ENCODE peak calls at places on chromosomes 1 and 21, in seven cellular contexts. Z is aorta; A is mammary epithelial cell; B is K562; Q is CD4-positive, alpha-beta memory T cell; R is hepatocyte; S is SJSA1. D is an unnamed sample.
A peak's percentile ranks its signal among the peaks of the same experiment; 100 is the strongest.

GRCh38 chr1:32962248-32962896 is 2.2 kb downstream of the RNF19B start:
- DNase-seq in Q (no peak), B (no peak), Z (no peak), R (no peak), S (no peak), A (no peak), D (no peak)

GRCh38 chr1:69088556-69088955 is 479.2 kb upstream of the LRRC7 start:
- DNase-seq in B (no peak), R (no peak), A (no peak), Q (no peak), Z (no peak), S (no peak), D (no peak)

GRCh38 chr21:35428489-35428888 is 379.4 kb upstream of the RUNX1 start:
- DNase-seq in S (no peak), R (no peak), Z (no peak), Q (peak; percentile 51), B (no peak), A (no peak), D (peak; percentile 69)

GRCh38 chr1:234932506-234932905 is 196.1 kb downstream of the TOMM20 start:
- DNase-seq in R (no peak), B (no peak), Z (no peak), Q (no peak), A (no peak), S (no peak), D (no peak)

GRCh38 chr1:242739246-242739645 is 214.7 kb upstream of the PLD5 start:
- DNase-seq in S (no peak), A (no peak), Z (no peak), B (no peak), Q (peak; percentile 11), R (no peak), D (no peak)

GRCh38 chr1:61071205-61071830 is 11.0 kb upstream of the NFIA start:
- DNase-seq in R (no peak), S (no peak), A (no peak), Q (no peak), B (no peak), Z (no peak), D (no peak)

GRCh38 chr1:228768345-228768717 is 33.1 kb downstream of the RHOU start:
- DNase-seq in A (no peak), B (no peak), Q (no peak), Z (no peak), R (no peak), S (no peak), D (no peak)

GRCh38 chr1:107704911-107705310 is 260.1 kb downstream of the VAV3 start:
- DNase-seq in Q (no peak), A (peak; percentile 62), R (no peak), B (no peak), S (no peak), Z (no peak), D (no peak)

GRCh38 chr1:113226118-113226517 is 153.1 kb downstream of the LRIG2 start:
- DNase-seq in Z (no peak), S (peak; percentile 66), Q (no peak), B (no peak), A (no peak), R (no peak), D (no peak)

GRCh38 chr1:225733254-225733653 is 44.4 kb upstream of the SRP9 start:
- DNase-seq in B (no peak), S (no peak), A (no peak), R (no peak), Z (no peak), Q (no peak), D (peak; percentile 31)

GRCh38 chr1:150528997-150529396 is 13.4 kb downstream of the FALEC start:
- DNase-seq in Z (peak; percentile 14), Q (no peak), A (peak; percentile 60), R (no peak), B (no peak), S (no peak), D (peak; percentile 91)

GRCh38 chr21:27045281-27045985 is 78.5 kb upstream of the ADAMTS5 start:
- DNase-seq in Z (no peak), B (no peak), A (no peak), Q (no peak), S (no peak), R (no peak), D (no peak)

GRCh38 chr1:71196685-71197084 is 115.8 kb upstream of the ZRANB2 start:
- DNase-seq in S (no peak), R (peak; percentile 22), Q (no peak), Z (no peak), B (no peak), A (peak; percentile 11), D (no peak)

GRCh38 chr1:223363856-223364684 is at the start of gene SUSD4:
- DNase-seq in A (no peak), R (peak; percentile 76), S (no peak), B (peak; percentile 72), Z (peak; percentile 80), Q (peak; percentile 80), D (no peak)

GRCh38 chr1:43853161-43853921 is 80.3 kb upstream of the ARTN start:
- DNase-seq in A (peak; percentile 58), Q (no peak), S (no peak), Z (peak; percentile 81), R (no peak), B (peak; percentile 37), D (no peak)

GRCh38 chr1:173383341-173383740 is 93.8 kb upstream of the PRDX6 start:
- DNase-seq in B (no peak), Q (no peak), R (no peak), S (no peak), A (no peak), Z (no peak), D (peak; percentile 38)

GRCh38 chr1:209655832-209656231 is 3.6 kb upstream of the LAMB3 start:
- DNase-seq in B (no peak), Q (no peak), Z (no peak), A (peak; percentile 99), S (no peak), R (peak; percentile 68), D (no peak)

GRCh38 chr1:210371916-210372315 is 43.2 kb downstream of the HHAT start:
- DNase-seq in A (no peak), B (no peak), Z (no peak), Q (no peak), R (no peak), S (no peak), D (no peak)

GRCh38 chr1:18304151-18304869 is 176.4 kb upstream of the KLHDC7A start:
- DNase-seq in Z (no peak), A (no peak), B (no peak), S (no peak), R (no peak), Q (no peak), D (no peak)

GRCh38 chr1:17330856-17331255 is 22.9 kb downstream of the PADI4 start:
- DNase-seq in B (no peak), A (no peak), R (no peak), Z (peak; percentile 38), S (no peak), Q (no peak), D (no peak)

GRCh38 chr1:180151508-180151907 is 3.2 kb upstream of the QSOX1 start:
- DNase-seq in B (no peak), Z (no peak), A (peak; percentile 72), R (no peak), Q (no peak), S (no peak), D (peak; percentile 81)

GRCh38 chr1:29475256-29475800 is 239.0 kb downstream of the PTPRU start:
- DNase-seq in Q (no peak), B (no peak), S (no peak), R (no peak), A (no peak), Z (peak; percentile 49), D (no peak)

GRCh38 chr21:39347537-39347936 is 1.4 kb downstream of the HMGN1 start:
- DNase-seq in B (peak; percentile 42), R (no peak), Z (no peak), Q (no peak), S (no peak), A (no peak), D (no peak)

GRCh38 chr1:225987491-225988316 is 11.4 kb downstream of the SDE2 start:
- DNase-seq in R (peak; percentile 57), B (peak; percentile 71), A (peak; percentile 30), Q (no peak), Z (no peak), S (no peak), D (peak; percentile 41)

GRCh38 chr1:154626456-154627246 is 18.7 kb upstream of the ADAR start:
- DNase-seq in S (no peak), A (no peak), Q (peak; percentile 38), Z (no peak), B (no peak), R (no peak), D (peak; percentile 52)

GRCh38 chr21:42098957-42099547 is 27.9 kb downstream of the UMODL1 start:
- DNase-seq in Q (no peak), R (no peak), S (no peak), A (no peak), B (no peak), Z (no peak), D (no peak)

GRCh38 chr1:7424352-7424890 is 346.7 kb upstream of the VAMP3 start:
- DNase-seq in S (no peak), B (no peak), Q (no peak), A (no peak), R (no peak), Z (peak; percentile 61), D (no peak)

GRCh38 chr1:193213998-193214397 is 27.6 kb upstream of the B3GALT2 start:
- DNase-seq in Z (no peak), R (no peak), A (no peak), Q (no peak), S (no peak), B (no peak), D (no peak)

GRCh38 chr1:24599265-24599664 is 43.4 kb downstream of the NCMAP start:
- DNase-seq in Q (no peak), B (no peak), R (no peak), S (no peak), A (no peak), Z (no peak), D (no peak)

GRCh38 chr1:203273206-203273868 is 32.0 kb upstream of the BTG2 start:
- DNase-seq in Q (peak; percentile 88), A (peak; percentile 93), S (peak; percentile 81), B (peak; percentile 93), R (peak; percentile 94), Z (peak; percentile 96), D (peak; percentile 92)
- H3K4me3 ChIP-seq in Q (no peak overlapping the region), A (no peak overlapping the region), S (no peak overlapping the region), B (no peak overlapping the region), R (no peak overlapping the region), Z (no peak overlapping the region), D (no peak overlapping the region)

GRCh38 chr1:42000781-42001180 is 82.1 kb upstream of the HIVEP3 start:
- DNase-seq in A (no peak), S (no peak), R (no peak), Z (no peak), Q (no peak), B (no peak), D (no peak)
- H3K27ac ChIP-seq in A (no peak overlapping the region), S (no peak overlapping the region), R (no peak overlapping the region), Z (no peak overlapping the region), Q (no peak overlapping the region), B (no peak overlapping the region), D (no peak overlapping the region)

GRCh38 chr1:114342376-114342775 is 168.6 kb downstream of the TRIM33 start:
- DNase-seq in Q (peak; percentile 76), B (no peak), R (no peak), S (no peak), Z (no peak), A (no peak), D (no peak)
- H3K4me3 ChIP-seq in Q (no peak overlapping the region), B (no peak overlapping the region), R (no peak overlapping the region), S (no peak overlapping the region), Z (no peak overlapping the region), A (no peak overlapping the region), D (no peak overlapping the region)

GRCh38 chr1:236416165-236416564 is 22.1 kb downstream of the EDARADD start:
- DNase-seq in Q (peak; percentile 73), S (no peak), R (no peak), B (no peak), Z (no peak), A (no peak), D (no peak)
- H3K27ac ChIP-seq in Q (peak overlapping the region; percentile 83), S (no peak overlapping the region), R (no peak overlapping the region), B (no peak overlapping the region), Z (no peak overlapping the region), A (no peak overlapping the region), D (no peak overlapping the region)